ENCODE peak calls at places on chromosomes 6 and 20, in six cellular contexts. S is neural crest cell, M is GM12865, W is neural progenitor cell, E is mammary epithelial cell, L is A549. B is an unnamed sample.

GRCh38 chr20:41095110-41095969 is 42.0 kb upstream of the PLCG1 start:
- DNase-seq in M (peak; percentile 71), L (peak; percentile 64), S (peak; percentile 27), E (no peak), W (peak; percentile 72), B (peak; percentile 70)

GRCh38 chr6:129801909-129802308 is 59.2 kb downstream of the TMEM244 start:
- DNase-seq in M (no peak), W (no peak), E (peak; percentile 40), L (no peak), S (no peak), B (no peak)

GRCh38 chr6:114008331-114008730 is 37.4 kb upstream of the HDAC2 start:
- DNase-seq in L (no peak), W (no peak), M (no peak), E (no peak), S (no peak), B (no peak)

GRCh38 chr6:15980801-15981200 is 148.1 kb upstream of the MYLIP start:
- DNase-seq in L (no peak), E (peak; percentile 77), S (no peak), W (no peak), M (no peak), B (no peak)

GRCh38 chr6:28542440-28543293 is 17.0 kb downstream of the GPX5 start:
- DNase-seq in S (peak; percentile 62), W (peak; percentile 97), L (peak; percentile 93), M (peak; percentile 88), E (peak; percentile 95), B (peak; percentile 67)

GRCh38 chr6:2630891-2631458 is 119.7 kb downstream of the MYLK4 start:
- DNase-seq in M (no peak), W (no peak), E (peak; percentile 41), S (no peak), L (peak; percentile 70), B (no peak)

GRCh38 chr20:20201124-20201523 is 148.8 kb downstream of the CFAP61 start:
- DNase-seq in S (no peak), M (no peak), E (no peak), W (no peak), L (no peak), B (no peak)

GRCh38 chr20:35601021-35601973 is 14.3 kb upstream of the SPAG4 start:
- DNase-seq in W (peak; percentile 92), S (peak; percentile 56), L (peak; percentile 79), M (peak; percentile 84), E (peak; percentile 76), B (peak; percentile 84)

GRCh38 chr6:16752206-16752867 is 8.9 kb downstream of the ATXN1 start:
- DNase-seq in W (no peak), E (peak; percentile 88), L (peak; percentile 75), M (no peak), S (no peak), B (no peak)

GRCh38 chr6:158475344-158476302 is 84.3 kb upstream of the TMEM181 start:
- DNase-seq in E (no peak), L (peak; percentile 45), W (peak; percentile 20), M (peak; percentile 92), S (no peak), B (no peak)

GRCh38 chr6:133957780-133958242 is 4.8 kb downstream of the TBPL1 start:
- DNase-seq in S (no peak), L (no peak), W (no peak), M (no peak), E (no peak), B (no peak)

GRCh38 chr20:61073376-61073775 is 178.7 kb upstream of the CDH4 start:
- DNase-seq in E (no peak), W (no peak), S (no peak), M (no peak), L (no peak), B (no peak)

GRCh38 chr6:158629376-158630221 is 14.9 kb downstream of the DYNLT1 start:
- DNase-seq in S (no peak), M (no peak), L (no peak), W (peak; percentile 40), E (no peak), B (peak; percentile 56)

GRCh38 chr20:40813213-40813510 is 124.1 kb upstream of the MAFB start:
- DNase-seq in L (no peak), S (no peak), W (no peak), E (no peak), M (no peak), B (no peak)

GRCh38 chr6:30722280-30723112 is 2.3 kb downstream of the TUBB start:
- DNase-seq in M (peak; percentile 84), E (peak; percentile 73), L (peak; percentile 73), S (peak; percentile 85), W (peak; percentile 76), B (peak; percentile 90)

GRCh38 chr6:91167846-91168245 is 581.0 kb upstream of the MAP3K7 start:
- DNase-seq in M (no peak), S (no peak), L (no peak), E (no peak), W (no peak), B (no peak)

GRCh38 chr6:130306377-130306776 is 59.4 kb upstream of the TMEM200A start:
- DNase-seq in W (no peak), E (peak; percentile 8), M (no peak), S (no peak), L (no peak), B (no peak)

GRCh38 chr20:24891546-24892393 is 57.3 kb upstream of the CST7 start:
- DNase-seq in W (no peak), S (no peak), L (no peak), M (no peak), E (no peak), B (no peak)

GRCh38 chr6:136210450-136211165 is 39.5 kb downstream of the MTFR2 start:
- DNase-seq in S (no peak), M (no peak), W (no peak), E (no peak), L (no peak), B (no peak)

GRCh38 chr6:129894904-129895303 is 33.8 kb upstream of the TMEM244 start:
- DNase-seq in M (no peak), S (no peak), L (no peak), E (no peak), W (no peak), B (no peak)

GRCh38 chr6:68226460-68226859 is 408.6 kb upstream of the ADGRB3 start:
- DNase-seq in S (no peak), E (no peak), W (peak; percentile 26), L (no peak), M (peak; percentile 16), B (no peak)

GRCh38 chr6:166449641-166450040 is 66.9 kb upstream of the MPC1 start:
- DNase-seq in E (no peak), M (no peak), S (no peak), W (no peak), L (no peak), B (no peak)

DNA sequence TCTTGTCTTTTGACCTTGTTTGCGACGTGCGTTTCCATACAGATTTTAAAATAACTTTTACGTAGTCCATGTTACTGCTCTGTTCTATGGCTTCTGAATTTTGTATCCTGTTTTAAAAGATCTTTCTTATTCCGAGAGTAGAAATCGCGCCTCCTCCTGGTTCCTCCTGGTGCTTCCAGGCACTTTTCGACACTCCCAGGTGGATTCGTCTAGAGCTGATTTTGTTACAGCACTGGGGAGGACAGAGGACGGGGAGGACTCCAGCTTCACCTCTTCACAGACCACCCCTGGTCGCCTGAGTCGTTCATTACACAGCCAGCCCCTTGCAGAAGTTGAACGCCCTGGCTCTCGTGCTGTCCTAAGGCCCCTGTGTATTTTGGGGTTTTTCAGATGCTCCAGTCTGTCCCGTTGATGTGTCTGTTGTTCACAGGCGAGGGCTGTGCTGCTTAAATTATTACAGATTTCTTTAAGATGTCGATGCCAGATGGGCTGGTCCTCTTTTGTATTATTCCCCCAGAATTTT is 30.4 kb downstream of the COL20A1 start:
- DNase-seq in W (no peak), E (no peak), S (no peak), L (peak; percentile 36), M (no peak), B (no peak)
- TF ChIP-seq CTCF in W (peak; percentile 18), E (no peak), S (no peak), L (no peak), M (no peak), B (no peak)

DNA sequence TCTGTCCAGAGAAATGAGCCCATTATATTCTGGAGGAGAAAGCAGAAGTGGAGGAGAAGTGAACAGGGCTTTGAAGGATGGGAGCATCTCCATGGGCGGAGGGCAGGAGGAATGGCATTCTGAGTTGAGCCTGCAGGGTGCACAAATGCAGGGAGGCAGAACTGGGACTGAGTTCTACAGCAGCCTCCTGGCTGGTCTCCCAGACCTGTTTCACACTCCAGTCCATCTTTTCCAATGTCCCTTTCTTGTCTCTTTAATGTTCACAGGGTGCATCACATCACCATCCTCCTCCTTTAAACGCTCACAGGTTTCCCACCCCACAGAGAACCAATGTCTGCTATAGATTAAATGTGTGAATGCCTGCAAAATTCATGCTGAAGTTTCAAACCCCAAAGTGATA is 302.9 kb downstream of the PTPRT start:
- DNase-seq in W (no peak), L (no peak), E (no peak), M (no peak), S (no peak), B (no peak)
- TF ChIP-seq CTCF in W (no peak), L (no peak), E (no peak), M (no peak), S (no peak), B (no peak)

GRCh38 chr6:43428112-43428570 is 800 bp downstream of the ABCC10 start:
- DNase-seq in M (peak; percentile 14), S (no peak), W (no peak), L (no peak), E (no peak), B (no peak)

GRCh38 chr6:43432009-43432945 is 4.9 kb downstream of the ABCC10 start:
- DNase-seq in L (no peak), M (no peak), E (no peak), W (no peak), S (no peak), B (no peak)

GRCh38 chr6:43428874-43429273 is 1.5 kb downstream of the ABCC10 start:
- DNase-seq in M (peak; percentile 33), L (no peak), W (no peak), E (no peak), S (no peak), B (no peak)

GRCh38 chr6:43426928-43427405 is 374 bp upstream of the ABCC10 start:
- DNase-seq in M (no peak), S (no peak), L (no peak), W (no peak), E (no peak), B (no peak)

GRCh38 chr6:43427406-43428111 is at the start of gene ABCC10:
- DNase-seq in E (peak; percentile 95), L (peak; percentile 93), W (peak; percentile 97), S (peak; percentile 91), M (peak; percentile 97), B (peak; percentile 97)
- TF ChIP-seq CTCF in E (peak; percentile 49), L (peak; percentile 26), W (peak; percentile 50), S (peak; percentile 64), M (peak; percentile 40), B (peak; percentile 9)

DNA sequence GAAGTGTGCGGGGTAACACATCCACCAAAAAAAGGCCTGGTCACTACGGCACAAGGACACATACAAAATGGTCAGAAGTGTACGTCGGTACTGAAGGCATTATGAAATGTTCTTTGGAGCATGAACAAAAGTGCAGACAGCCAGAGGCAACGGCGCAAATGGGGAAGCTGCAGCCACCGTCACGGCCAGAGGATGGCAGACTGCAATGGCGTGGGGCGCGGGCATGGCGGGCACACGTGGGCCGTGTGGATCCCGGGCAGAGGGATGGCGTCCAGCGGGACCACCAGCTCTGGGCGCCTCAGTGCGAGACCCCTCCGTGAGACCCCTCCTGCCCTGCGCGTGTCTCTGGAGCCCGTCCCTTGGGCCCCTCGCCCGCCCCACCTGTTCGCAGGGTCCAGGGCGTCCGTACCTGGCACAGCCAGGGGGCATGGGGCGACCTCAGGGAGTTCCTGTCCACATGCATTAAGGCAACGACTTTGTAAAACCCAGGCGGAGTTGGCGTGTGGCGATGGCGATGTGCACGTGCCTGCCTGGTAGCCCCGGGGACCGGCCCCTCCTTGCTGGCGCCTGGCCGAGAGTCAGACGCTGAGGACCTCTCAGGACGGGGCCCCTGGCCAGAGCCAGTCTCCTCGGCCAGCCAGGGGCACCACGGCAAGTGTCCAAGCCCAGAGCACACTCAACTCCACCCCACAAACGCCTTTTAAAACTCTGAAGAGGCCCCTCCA is 39.5 kb upstream of the CHRNA4 start:
- DNase-seq in L (no peak), S (no peak), E (no peak), M (no peak), W (no peak), B (no peak)
- TF ChIP-seq CTCF in L (no peak), S (no peak), E (no peak), M (no peak), W (no peak), B (no peak)

B was measured in activated CD8-positive, alpha-beta T cell treated with anti-CD3 and anti-CD28 coated beads for 36 hours.